ENCODE peak calls at places on chromosomes 4 and X, in seven cellular contexts. One of them, this sample, is unnamed.

GRCh38 chr4:32472918-32473317 is 1752.7 kb downstream of the PCDH7 start:
- DNase-seq in IMR-90: no peak
- DNase-seq in mesenchymal stem cell: no peak
- DNase-seq in mesendoderm: peak
- DNase-seq in neuronal stem cell: no peak
- DNase-seq in H9: peak
- DNase-seq in H1: no peak
- DNase-seq in this sample: no peak

GRCh38 chr4:23455482-23455881 is 434.4 kb downstream of the PPARGC1A start:
- DNase-seq in H9: peak
- DNase-seq in mesenchymal stem cell: no peak
- DNase-seq in mesendoderm: peak
- DNase-seq in neuronal stem cell: peak
- DNase-seq in IMR-90: no peak
- DNase-seq in H1: peak
- DNase-seq in this sample: no peak

GRCh38 chr4:75048208-75048879 is 115.4 kb downstream of the PARM1 start:
- DNase-seq in H9: no peak
- DNase-seq in IMR-90: no peak
- DNase-seq in mesenchymal stem cell: no peak
- DNase-seq in mesendoderm: peak
- DNase-seq in H1: no peak
- DNase-seq in neuronal stem cell: no peak
- DNase-seq in this sample: peak

GRCh38 chrX:105701310-105702052 is 120.9 kb upstream of the NRK start:
- DNase-seq in mesendoderm: peak
- DNase-seq in IMR-90: no peak
- DNase-seq in neuronal stem cell: no peak
- DNase-seq in H1: no peak
- DNase-seq in H9: no peak
- DNase-seq in mesenchymal stem cell: peak
- DNase-seq in this sample: peak

GRCh38 chr4:156771171-156771837 is 200.3 kb downstream of the PDGFC start:
- DNase-seq in H9: peak
- DNase-seq in mesendoderm: peak
- DNase-seq in IMR-90: peak
- DNase-seq in H1: no peak
- DNase-seq in neuronal stem cell: peak
- DNase-seq in mesenchymal stem cell: peak
- DNase-seq in this sample: peak

GRCh38 chr4:158170691-158171455 is 2.0 kb downstream of the GASK1B start:
- DNase-seq in mesenchymal stem cell: peak
- DNase-seq in IMR-90: peak
- DNase-seq in H1: no peak
- DNase-seq in mesendoderm: peak
- DNase-seq in neuronal stem cell: no peak
- DNase-seq in H9: peak
- DNase-seq in this sample: peak

GRCh38 chr4:6991771-6992557 is 51.2 kb upstream of the TADA2B start:
- DNase-seq in mesenchymal stem cell: peak
- DNase-seq in H1: no peak
- DNase-seq in neuronal stem cell: no peak
- DNase-seq in mesendoderm: no peak
- DNase-seq in IMR-90: peak
- DNase-seq in H9: no peak
- DNase-seq in this sample: no peak

GRCh38 chr4:129428454-129428853 is 332.5 kb downstream of the C4orf33 start:
- DNase-seq in H1: no peak
- DNase-seq in IMR-90: no peak
- DNase-seq in mesendoderm: no peak
- DNase-seq in mesenchymal stem cell: no peak
- DNase-seq in H9: no peak
- DNase-seq in neuronal stem cell: no peak
- DNase-seq in this sample: no peak

GRCh38 chrX:140918398-140919043 is 83.9 kb upstream of the SPANXB1 start:
- DNase-seq in H1: peak
- DNase-seq in H9: peak
- DNase-seq in neuronal stem cell: peak
- DNase-seq in mesendoderm: peak
- DNase-seq in IMR-90: peak
- DNase-seq in mesenchymal stem cell: peak
- DNase-seq in this sample: peak

GRCh38 chr4:37268311-37268710 is 23.8 kb downstream of the NWD2 start:
- DNase-seq in IMR-90: no peak
- DNase-seq in neuronal stem cell: no peak
- DNase-seq in H9: no peak
- DNase-seq in H1: no peak
- DNase-seq in mesenchymal stem cell: no peak
- DNase-seq in mesendoderm: no peak
- DNase-seq in this sample: no peak

GRCh38 chr4:82268050-82268825 is 105.6 kb downstream of the HNRNPD start:
- DNase-seq in neuronal stem cell: peak
- DNase-seq in mesenchymal stem cell: peak
- DNase-seq in H9: peak
- DNase-seq in H1: no peak
- DNase-seq in IMR-90: peak
- DNase-seq in mesendoderm: peak
- DNase-seq in this sample: peak

GRCh38 chr4:152032722-152033131 is 271.9 kb upstream of the GATB start:
- DNase-seq in IMR-90: peak
- DNase-seq in H1: no peak
- DNase-seq in mesenchymal stem cell: peak
- DNase-seq in H9: no peak
- DNase-seq in mesendoderm: no peak
- DNase-seq in neuronal stem cell: no peak
- DNase-seq in this sample: no peak

GRCh38 chrX:65871671-65872311 is 168.1 kb downstream of the VSIG4 start:
- DNase-seq in mesendoderm: peak
- DNase-seq in mesenchymal stem cell: no peak
- DNase-seq in H1: peak
- DNase-seq in neuronal stem cell: no peak
- DNase-seq in IMR-90: no peak
- DNase-seq in H9: peak
- DNase-seq in this sample: peak

GRCh38 chr4:69147334-69147733 is 51.1 kb downstream of the UGT2B7 start:
- DNase-seq in mesenchymal stem cell: no peak
- DNase-seq in IMR-90: no peak
- DNase-seq in mesendoderm: no peak
- DNase-seq in H9: no peak
- DNase-seq in neuronal stem cell: no peak
- DNase-seq in H1: no peak
- DNase-seq in this sample: no peak

GRCh38 chrX:18172970-18173369 is 47.7 kb downstream of the BEND2 start:
- DNase-seq in mesenchymal stem cell: no peak
- DNase-seq in H1: no peak
- DNase-seq in neuronal stem cell: no peak
- DNase-seq in mesendoderm: no peak
- DNase-seq in IMR-90: no peak
- DNase-seq in H9: no peak
- DNase-seq in this sample: no peak

GRCh38 chrX:65203545-65203944 is 227.3 kb upstream of the ZC4H2 start:
- DNase-seq in H1: no peak
- DNase-seq in mesenchymal stem cell: no peak
- DNase-seq in mesendoderm: no peak
- DNase-seq in H9: no peak
- DNase-seq in IMR-90: no peak
- DNase-seq in neuronal stem cell: no peak
- DNase-seq in this sample: no peak

GRCh38 chr4:1218892-1219552 is 29.9 kb downstream of the CTBP1 start:
- DNase-seq in IMR-90: no peak
- DNase-seq in mesenchymal stem cell: no peak
- DNase-seq in neuronal stem cell: no peak
- DNase-seq in H1: no peak
- DNase-seq in mesendoderm: no peak
- DNase-seq in H9: no peak
- DNase-seq in this sample: no peak

GRCh38 chr4:85495621-85496020 is 20.7 kb downstream of the ARHGAP24 start:
- DNase-seq in mesendoderm: no peak
- DNase-seq in H1: no peak
- DNase-seq in H9: no peak
- DNase-seq in IMR-90: no peak
- DNase-seq in mesenchymal stem cell: no peak
- DNase-seq in neuronal stem cell: no peak
- DNase-seq in this sample: no peak

GRCh38 chr4:85488416-85488815 is 13.5 kb downstream of the ARHGAP24 start:
- DNase-seq in IMR-90: no peak
- DNase-seq in mesendoderm: no peak
- DNase-seq in H9: no peak
- DNase-seq in mesenchymal stem cell: no peak
- DNase-seq in H1: no peak
- DNase-seq in neuronal stem cell: no peak
- DNase-seq in this sample: no peak

GRCh38 chr4:85489273-85489672 is 14.3 kb downstream of the ARHGAP24 start:
- DNase-seq in IMR-90: peak
- DNase-seq in neuronal stem cell: no peak
- DNase-seq in mesenchymal stem cell: peak
- DNase-seq in H9: peak
- DNase-seq in H1: no peak
- DNase-seq in mesendoderm: peak
- DNase-seq in this sample: peak

GRCh38 chr4:85496146-85496849 is 21.3 kb downstream of the ARHGAP24 start:
- DNase-seq in H1: no peak
- DNase-seq in mesenchymal stem cell: peak
- DNase-seq in H9: no peak
- DNase-seq in neuronal stem cell: no peak
- DNase-seq in IMR-90: no peak
- DNase-seq in mesendoderm: no peak
- DNase-seq in this sample: no peak

DNA sequence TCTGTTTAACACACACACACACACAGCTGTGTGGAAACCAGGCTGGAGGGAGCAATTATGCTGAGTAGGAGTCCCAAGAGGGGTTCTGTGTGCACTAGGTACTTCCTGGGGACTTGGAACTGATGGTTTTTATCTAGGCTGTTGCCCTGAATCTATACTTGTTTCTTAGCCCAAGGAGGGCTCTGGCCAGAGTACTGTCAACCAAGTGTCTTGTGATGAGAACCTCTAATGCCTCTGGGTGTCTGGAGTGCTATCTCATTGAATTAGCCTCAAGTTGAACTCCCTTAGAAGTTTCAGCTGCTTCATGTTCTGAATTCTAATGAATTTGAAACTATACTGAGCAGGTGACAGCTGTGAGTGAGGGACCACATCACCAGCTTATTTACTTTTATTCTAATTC is 16.6 kb downstream of the ARHGAP24 start:
- DNase-seq in mesenchymal stem cell: no peak
- DNase-seq in neuronal stem cell: no peak
- DNase-seq in H9: no peak
- DNase-seq in H1: no peak
- DNase-seq in IMR-90: no peak
- DNase-seq in mesendoderm: no peak
- DNase-seq in this sample: no peak
- H3K9ac ChIP-seq in mesenchymal stem cell: no peak
- H3K9ac ChIP-seq in neuronal stem cell: no peak
- H3K9ac ChIP-seq in H9: no peak
- H3K9ac ChIP-seq in H1: no peak
- H3K9ac ChIP-seq in IMR-90: no peak
- H3K9ac ChIP-seq in mesendoderm: no peak
- H3K9ac ChIP-seq in this sample: no peak

GRCh38 chr4:113695328-113696169 is 66.0 kb downstream of the CAMK2D start:
- DNase-seq in H1: no peak
- DNase-seq in neuronal stem cell: no peak
- DNase-seq in mesenchymal stem cell: peak
- DNase-seq in mesendoderm: peak
- DNase-seq in IMR-90: peak
- DNase-seq in H9: no peak
- DNase-seq in this sample: no peak
- H2AK5ac ChIP-seq in H1: no peak
- H2AK5ac ChIP-seq in neuronal stem cell: no peak
- H2AK5ac ChIP-seq in mesenchymal stem cell: peak
- H2AK5ac ChIP-seq in mesendoderm: no peak
- H2AK5ac ChIP-seq in IMR-90: no peak
- H2AK5ac ChIP-seq in H9: no peak
- H2AK5ac ChIP-seq in this sample: no peak

GRCh38 chr4:184024637-184025036 is 119.5 kb downstream of the STOX2 start:
- DNase-seq in mesenchymal stem cell: no peak
- DNase-seq in mesendoderm: no peak
- DNase-seq in neuronal stem cell: no peak
- DNase-seq in H9: no peak
- DNase-seq in H1: no peak
- DNase-seq in IMR-90: no peak
- DNase-seq in this sample: no peak

GRCh38 chr4:184030764-184031163 is 125.7 kb downstream of the STOX2 start:
- DNase-seq in H1: no peak
- DNase-seq in mesenchymal stem cell: no peak
- DNase-seq in H9: no peak
- DNase-seq in neuronal stem cell: no peak
- DNase-seq in mesendoderm: no peak
- DNase-seq in IMR-90: no peak
- DNase-seq in this sample: no peak

GRCh38 chr4:184028571-184028996 is 123.5 kb downstream of the STOX2 start:
- DNase-seq in mesenchymal stem cell: no peak
- DNase-seq in H9: no peak
- DNase-seq in H1: no peak
- DNase-seq in neuronal stem cell: no peak
- DNase-seq in mesendoderm: no peak
- DNase-seq in IMR-90: no peak
- DNase-seq in this sample: peak
- H3K9ac ChIP-seq in mesenchymal stem cell: peak
- H3K9ac ChIP-seq in H9: no peak
- H3K9ac ChIP-seq in H1: no peak
- H3K9ac ChIP-seq in neuronal stem cell: peak
- H3K9ac ChIP-seq in mesendoderm: no peak
- H3K9ac ChIP-seq in IMR-90: no peak
- H3K9ac ChIP-seq in this sample: no peak

GRCh38 chrX:133007458-133007857 is 49.0 kb upstream of the HS6ST2 start:
- DNase-seq in mesenchymal stem cell: no peak
- DNase-seq in H1: no peak
- DNase-seq in IMR-90: no peak
- DNase-seq in mesendoderm: no peak
- DNase-seq in neuronal stem cell: no peak
- DNase-seq in H9: no peak
- DNase-seq in this sample: no peak
- H2AK5ac ChIP-seq in mesenchymal stem cell: no peak
- H2AK5ac ChIP-seq in H1: no peak
- H2AK5ac ChIP-seq in IMR-90: no peak
- H2AK5ac ChIP-seq in mesendoderm: no peak
- H2AK5ac ChIP-seq in neuronal stem cell: no peak
- H2AK5ac ChIP-seq in H9: no peak
- H2AK5ac ChIP-seq in this sample: no peak

GRCh38 chr4:80202190-80202711 is 4.9 kb downstream of the PRDM8 start:
- DNase-seq in H9: peak
- DNase-seq in neuronal stem cell: no peak
- DNase-seq in mesenchymal stem cell: peak
- DNase-seq in IMR-90: peak
- DNase-seq in H1: no peak
- DNase-seq in mesendoderm: peak
- DNase-seq in this sample: peak
- H3K9ac ChIP-seq in H9: no peak
- H3K9ac ChIP-seq in neuronal stem cell: no peak
- H3K9ac ChIP-seq in mesenchymal stem cell: peak
- H3K9ac ChIP-seq in IMR-90: peak
- H3K9ac ChIP-seq in H1: no peak
- H3K9ac ChIP-seq in mesendoderm: no peak
- H3K9ac ChIP-seq in this sample: no peak

This sample was measured in trophoblast cell.